ENCODE peak calls at places on chromosomes 3 and 15, in five cellular contexts. S is NCI-H774; M is SW480; F is fibroblast of pulmonary artery; Y is effector CD8-positive, alpha-beta T cell. E is an unnamed sample.

GRCh38 chr3:52763466-52763865 is 7.3 kb downstream of the NEK4 start:
- DNase-seq in S (no peak), F (peak; percentile 73), M (no peak), Y (no peak), E (no peak)

GRCh38 chr15:61518191-61518950 is 289.3 kb upstream of the RORA start:
- DNase-seq in M (no peak), F (no peak), Y (no peak), S (no peak), E (peak; percentile 13)

GRCh38 chr3:48187579-48188265 is 495 bp downstream of the CDC25A start:
- DNase-seq in F (peak; percentile 63), S (no peak), Y (no peak), M (peak; percentile 78), E (no peak)

GRCh38 chr15:100713163-100713867 is 110.9 kb downstream of the ASB7 start:
- DNase-seq in F (peak; percentile 90), S (no peak), M (peak; percentile 100), Y (no peak), E (peak; percentile 80)

GRCh38 chr3:14234197-14235002 is 55.8 kb downstream of the LSM3 start:
- DNase-seq in S (no peak), F (no peak), M (no peak), Y (no peak), E (no peak)

GRCh38 chr3:140203510-140203909 is 268.5 kb downstream of the CLSTN2 start:
- DNase-seq in M (no peak), F (no peak), S (peak; percentile 86), Y (no peak), E (no peak)

GRCh38 chr3:67907735-67908134 is 253.3 kb upstream of the SUCLG2 start:
- DNase-seq in Y (no peak), F (no peak), M (no peak), S (no peak), E (no peak)

GRCh38 chr3:99708207-99708745 is 69.9 kb downstream of the COL8A1 start:
- DNase-seq in S (no peak), M (no peak), Y (no peak), F (peak; percentile 38), E (peak; percentile 89)

GRCh38 chr15:31340047-31340446 is 13.4 kb downstream of the KLF13 start:
- DNase-seq in F (no peak), Y (no peak), S (no peak), M (no peak), E (no peak)

GRCh38 chr3:104825116-104825515 is 541.6 kb upstream of the ALCAM start:
- DNase-seq in S (no peak), Y (no peak), F (no peak), M (no peak), E (peak; percentile 8)

GRCh38 chr3:139284221-139284620 is 59.6 kb upstream of the MRPS22 start:
- DNase-seq in Y (no peak), S (no peak), M (no peak), F (no peak), E (no peak)

GRCh38 chr3:72912532-72912931 is 24.7 kb downstream of the GXYLT2 start:
- DNase-seq in F (peak; percentile 13), M (no peak), Y (no peak), S (no peak), E (peak; percentile 73)

GRCh38 chr3:12541625-12542024 is 3.7 kb downstream of the MKRN2OS start:
- DNase-seq in Y (no peak), S (no peak), M (no peak), F (peak; percentile 10), E (peak; percentile 15)

GRCh38 chr3:149781216-149781615 is 11.1 kb downstream of the ANKUB1 start:
- DNase-seq in M (no peak), Y (no peak), S (no peak), F (no peak), E (no peak)

GRCh38 chr15:88115529-88116152 is 140.9 kb downstream of the NTRK3 start:
- DNase-seq in M (no peak), F (no peak), Y (no peak), S (no peak), E (peak; percentile 91)

GRCh38 chr3:161108840-161109239 is 3.7 kb upstream of the B3GALNT1 start:
- DNase-seq in M (peak; percentile 33), S (no peak), F (peak; percentile 10), Y (no peak), E (peak; percentile 14)

GRCh38 chr15:95626501-95627361 is 703.8 kb upstream of the NR2F2 start:
- DNase-seq in Y (no peak), M (no peak), S (no peak), F (no peak), E (peak; percentile 3)

GRCh38 chr15:70490148-70490837 is 273.1 kb downstream of the UACA start:
- DNase-seq in S (no peak), M (no peak), Y (no peak), F (no peak), E (no peak)

GRCh38 chr3:33807190-33807589 is 8.8 kb downstream of the PDCD6IP start:
- DNase-seq in S (no peak), M (no peak), F (peak; percentile 27), Y (no peak), E (peak; percentile 16)

GRCh38 chr3:86958534-86958933 is 32.4 kb downstream of the VGLL3 start:
- DNase-seq in F (peak; percentile 68), M (no peak), S (no peak), Y (no peak), E (peak; percentile 84)

GRCh38 chr3:145094355-145094941 is 1066.5 kb downstream of the PLOD2 start:
- DNase-seq in M (peak; percentile 13), F (peak; percentile 86), S (no peak), Y (no peak), E (peak; percentile 73)

GRCh38 chr3:63753567-63753966 is 65.5 kb upstream of the C3orf49 start:
- DNase-seq in F (peak; percentile 51), M (peak; percentile 19), Y (no peak), S (no peak), E (peak; percentile 68)

GRCh38 chr3:101851072-101851471 is 1.8 kb downstream of the NFKBIZ start:
- DNase-seq in S (no peak), F (no peak), Y (no peak), M (no peak), E (no peak)

GRCh38 chr3:184388164-184388935 is 8.5 kb downstream of the CHRD start:
- DNase-seq in F (no peak), M (no peak), S (no peak), Y (no peak), E (no peak)

GRCh38 chr3:52228266-52228665 is 2.8 kb upstream of the TLR9 start:
- DNase-seq in Y (no peak), S (no peak), M (no peak), F (no peak), E (no peak)

GRCh38 chr3:113769551-113769950 is 22.7 kb downstream of the ATP6V1A start:
- DNase-seq in Y (no peak), F (peak; percentile 51), S (no peak), M (no peak), E (peak; percentile 67)

GRCh38 chr15:39285066-39285465 is 295.8 kb upstream of the THBS1 start:
- DNase-seq in S (no peak), F (peak; percentile 42), M (no peak), Y (no peak), E (no peak)

GRCh38 chr15:69573815-69574472 is 121.3 kb downstream of the RPLP1 start:
- DNase-seq in Y (no peak), M (no peak), F (peak; percentile 49), S (no peak), E (peak; percentile 64)

GRCh38 chr15:101045835-101046691 is 126.9 kb downstream of the LRRK1 start:
- DNase-seq in F (no peak), M (no peak), S (no peak), Y (no peak), E (no peak)

E was measured in astrocyte of the hippocampus.